ENCODE peak calls at places on chromosomes 5 and 9, in five cellular contexts. U is astrocyte, O is stomach, W is Panc1, M is PC-3. Z is an unnamed sample.

GRCh38 chr9:127968717-127969383 is 11.9 kb downstream of the EEIG1 start:
- DNase-seq in U (peak), O (peak), W (peak), M (peak), Z (peak)

GRCh38 chr9:92265159-92265558 is 28.3 kb downstream of the IARS1 start:
- DNase-seq in U (no peak), O (no peak), W (no peak), M (peak), Z (no peak)

GRCh38 chr5:160312139-160312959 is at the start of gene CCNJL:
- DNase-seq in U (peak), O (peak), W (no peak), M (peak), Z (peak)

GRCh38 chr9:133456409-133456808 is 3.4 kb upstream of the CACFD1 start:
- DNase-seq in U (no peak), O (no peak), W (no peak), M (no peak), Z (no peak)

GRCh38 chr9:137083418-137084004 is 3.3 kb upstream of the MAN1B1 start:
- DNase-seq in U (peak), O (peak), W (peak), M (peak), Z (no peak)

GRCh38 chr9:96523429-96523828 is 73.5 kb downstream of the HABP4 start:
- DNase-seq in U (peak), O (no peak), W (no peak), M (no peak), Z (no peak)

GRCh38 chr9:84322830-84323229 is 17.7 kb downstream of the SLC28A3 start:
- DNase-seq in U (peak), O (no peak), W (no peak), M (peak), Z (no peak)

GRCh38 chr5:39482098-39482497 is 57.3 kb upstream of the DAB2 start:
- DNase-seq in U (no peak), O (no peak), W (no peak), M (no peak), Z (no peak)

GRCh38 chr5:43514471-43514815 is 505 bp downstream of the C5orf34 start:
- DNase-seq in U (peak), O (no peak), W (no peak), M (peak), Z (no peak)

DNA sequence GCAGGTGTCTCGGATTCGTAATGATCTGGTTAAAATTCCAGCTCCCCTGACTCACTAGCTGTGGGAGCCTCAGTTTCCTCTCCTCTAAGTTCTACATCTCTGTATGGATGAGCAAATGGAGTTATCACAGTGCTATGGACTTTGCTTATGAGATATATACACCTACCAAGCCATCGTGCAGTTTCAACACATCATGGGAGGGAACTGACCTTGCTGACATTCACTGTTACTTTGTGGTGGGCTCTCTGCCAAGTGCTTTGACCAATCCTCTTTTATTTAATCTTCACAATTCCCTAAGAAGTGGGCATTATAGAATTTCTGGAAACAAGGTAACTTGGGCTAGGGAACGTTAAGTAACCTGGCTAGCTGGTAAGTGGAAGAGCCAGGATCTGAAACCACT is 70.2 kb downstream of the PTPN3 start:
- DNase-seq in U (no peak), O (no peak), W (no peak), M (no peak), Z (no peak)
- H3K4me3 ChIP-seq in U (no peak), O (no peak), W (no peak), M (no peak), Z (no peak)

GRCh38 chr9:95030920-95031662 is 286.4 kb downstream of the FANCC start:
- DNase-seq in U (no peak), O (no peak), W (no peak), M (no peak), Z (no peak)
- H3K27ac ChIP-seq in U (no peak), O (peak), W (peak), M (no peak), Z (no peak)

DNA sequence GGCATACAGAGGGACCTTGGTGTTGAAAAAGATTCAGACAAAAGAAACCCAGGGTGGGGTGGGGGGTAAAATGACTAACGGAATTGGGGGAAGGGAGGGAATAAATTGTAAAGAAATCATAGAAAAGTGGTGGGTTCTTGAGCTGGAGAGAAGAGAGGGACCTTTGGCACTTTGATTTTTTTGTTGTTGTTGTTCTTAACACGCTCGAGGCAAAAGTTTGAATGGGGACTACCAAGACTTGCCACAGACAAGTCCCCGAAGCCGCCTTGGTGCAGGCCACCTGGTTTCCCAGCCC is 616 bp downstream of the VCAN start:
- DNase-seq in U (no peak), O (no peak), W (no peak), M (peak), Z (no peak)
- H3K4me3 ChIP-seq in U (peak), O (peak), W (peak), M (peak), Z (peak)

GRCh38 chr5:52789867-52790266 is 2.2 kb downstream of the ITGA1 start:
- DNase-seq in U (no peak), O (no peak), W (no peak), M (no peak), Z (no peak)
- H3K27ac ChIP-seq in U (no peak), O (no peak), W (no peak), M (no peak), Z (peak)

DNA sequence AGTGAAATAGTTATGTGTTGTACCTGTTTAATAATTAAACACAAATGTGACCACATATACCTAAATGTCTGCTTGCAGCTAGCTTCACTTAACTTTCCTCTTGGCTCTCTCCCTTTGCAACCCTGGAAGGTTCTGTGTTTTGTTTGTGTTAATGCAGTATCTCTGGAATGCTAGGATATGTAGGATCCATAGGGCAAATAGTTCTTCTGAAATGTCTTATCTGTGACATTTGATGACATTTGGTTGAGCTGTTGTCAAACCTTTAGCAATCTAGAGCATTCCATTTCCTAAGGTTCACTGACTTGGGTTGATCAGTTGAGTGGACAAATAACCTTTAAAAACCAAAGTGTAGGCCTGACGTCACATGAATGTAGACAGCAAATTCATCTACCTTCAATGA is 21.8 kb downstream of the CTNNA1 start:
- DNase-seq in U (no peak), O (no peak), W (no peak), M (no peak), Z (no peak)
- H3K4me3 ChIP-seq in U (no peak), O (no peak), W (no peak), M (no peak), Z (no peak)

GRCh38 chr5:177434437-177434836 is 8.0 kb downstream of the GRK6 start:
- DNase-seq in U (no peak), O (no peak), W (no peak), M (no peak), Z (no peak)

GRCh38 chr5:177432905-177433657 is 6.6 kb downstream of the GRK6 start:
- DNase-seq in U (no peak), O (no peak), W (no peak), M (no peak), Z (no peak)

GRCh38 chr5:177433658-177434217 is 7.3 kb downstream of the GRK6 start:
- DNase-seq in U (no peak), O (no peak), W (no peak), M (no peak), Z (no peak)

GRCh38 chr5:177435847-177436536 is 9.5 kb downstream of the GRK6 start:
- DNase-seq in U (no peak), O (no peak), W (no peak), M (no peak), Z (no peak)

GRCh38 chr5:177434942-177435738 is 8.7 kb downstream of the GRK6 start:
- DNase-seq in U (no peak), O (no peak), W (no peak), M (no peak), Z (no peak)
- H3K27ac ChIP-seq in U (no peak), O (no peak), W (no peak), M (no peak), Z (no peak)

DNA sequence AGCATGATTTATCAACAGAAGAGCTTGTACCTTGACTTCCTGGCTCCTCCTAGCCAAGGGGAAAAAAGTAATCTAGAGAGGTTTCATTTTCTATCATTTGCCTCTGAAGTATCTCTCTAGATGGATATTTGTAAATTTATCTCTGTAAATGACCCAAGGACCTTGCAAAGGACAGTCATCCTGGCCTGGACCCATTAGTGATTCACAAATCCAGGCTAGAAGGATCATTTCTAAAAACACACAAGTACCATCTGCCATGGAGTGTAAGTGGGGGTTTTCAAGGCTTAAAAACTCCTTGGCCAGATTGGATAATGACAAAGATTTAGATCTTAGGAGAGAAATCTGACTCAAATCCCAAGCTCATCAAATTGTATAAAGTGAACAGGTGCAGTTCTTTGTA is 8.1 kb downstream of the TTC23L start:
- DNase-seq in U (no peak), O (no peak), W (no peak), M (no peak), Z (no peak)
- H3K4me3 ChIP-seq in U (no peak), O (no peak), W (no peak), M (no peak), Z (no peak)

Z was measured in breast epithelium.